ENCODE peak calls at places on chromosomes 12 and 14, in six cellular contexts. A is cardiac fibroblast; M is effector memory CD4-positive, alpha-beta T cell; O is EL; Z is retina; S is stimulated activated CD4-positive, alpha-beta T cell treated with anti-CD3 and anti-CD28 coated beads, Interleukin-4, amount 100 ng/mL, for 4 hours. C is an unnamed sample.

GRCh38 chr12:76470028-76470939 is 89.3 kb downstream of the OSBPL8 start:
- DNase-seq in S (peak), A (peak), M (no peak), O (peak), Z (no peak), C (no peak)

GRCh38 chr14:101862177-101862576 is 100.7 kb downstream of the PPP2R5C start:
- DNase-seq in A (peak), O (peak), S (no peak), M (no peak), Z (no peak), C (no peak)

GRCh38 chr12:2023365-2023764 is 19.1 kb upstream of the DCP1B start:
- DNase-seq in Z (no peak), O (no peak), A (no peak), S (no peak), M (no peak), C (no peak)

GRCh38 chr12:1660304-1661187 is 30.3 kb upstream of the ADIPOR2 start:
- DNase-seq in O (no peak), M (peak), A (peak), S (peak), Z (no peak), C (no peak)

GRCh38 chr14:34090451-34090850 is 139.6 kb upstream of the EGLN3 start:
- DNase-seq in A (no peak), M (no peak), S (no peak), O (no peak), Z (no peak), C (no peak)

GRCh38 chr12:18749381-18749957 is 11.6 kb downstream of the CAPZA3 start:
- DNase-seq in Z (no peak), S (no peak), M (no peak), A (no peak), O (peak), C (no peak)

GRCh38 chr12:93990832-93991748 is 157.3 kb upstream of the PLXNC1 start:
- DNase-seq in M (no peak), A (peak), S (no peak), Z (peak), O (peak), C (peak)

GRCh38 chr12:62700091-62700490 is 233.5 kb downstream of the MON2 start:
- DNase-seq in Z (no peak), M (no peak), A (peak), S (no peak), O (peak), C (no peak)

GRCh38 chr14:103520657-103521437 is 1.8 kb downstream of the CKB start:
- DNase-seq in S (peak), O (peak), M (peak), Z (peak), A (peak), C (peak)

GRCh38 chr12:132159555-132160003 is 15.3 kb downstream of the NOC4L start:
- DNase-seq in S (no peak), O (no peak), A (no peak), Z (no peak), M (no peak), C (no peak)

GRCh38 chr12:94553130-94553519 is 93.5 kb upstream of the CEP83 start:
- DNase-seq in A (peak), Z (no peak), O (peak), S (no peak), M (no peak), C (peak)

GRCh38 chr14:88005978-88006851 is 1.3 kb downstream of the GPR65 start:
- DNase-seq in S (peak), Z (no peak), O (no peak), A (no peak), M (peak), C (no peak)

GRCh38 chr14:103115845-103116572 is 7.3 kb upstream of the TNFAIP2 start:
- DNase-seq in A (no peak), Z (no peak), O (peak), M (no peak), S (no peak), C (no peak)

GRCh38 chr12:1883513-1883912 is 34.9 kb downstream of the CACNA2D4 start:
- DNase-seq in S (no peak), Z (no peak), A (no peak), O (no peak), M (no peak), C (no peak)

GRCh38 chr12:86104087-86104486 is 152.1 kb downstream of the MGAT4C start:
- DNase-seq in A (no peak), M (no peak), Z (no peak), S (no peak), O (no peak), C (no peak)

GRCh38 chr12:57086951-57087688 is 1.8 kb upstream of the NAB2 start:
- DNase-seq in S (peak), O (peak), M (peak), Z (peak), A (peak), C (peak)

GRCh38 chr12:65948320-65949008 is 124.2 kb downstream of the HMGA2 start:
- DNase-seq in Z (peak), A (peak), S (no peak), M (no peak), O (peak), C (peak)

GRCh38 chr14:103273145-103273846 is 60.7 kb upstream of the EIF5 start:
- DNase-seq in Z (peak), M (no peak), O (no peak), A (no peak), S (no peak), C (no peak)

GRCh38 chr12:52127683-52128450 is 48.4 kb downstream of the SMIM41 start:
- DNase-seq in A (no peak), S (no peak), M (no peak), Z (peak), O (no peak), C (no peak)

GRCh38 chr12:86660000-86660399 is 403.8 kb upstream of the MGAT4C start:
- DNase-seq in Z (no peak), O (no peak), S (no peak), A (no peak), M (no peak), C (no peak)

GRCh38 chr12:104740668-104741067 is 217.4 kb downstream of the SLC41A2 start:
- DNase-seq in S (no peak), O (no peak), Z (no peak), M (no peak), A (no peak), C (peak)

C was measured in dorsolateral prefrontal cortex.